ENCODE peak calls at places on chromosomes 2 and 18, in seven cellular contexts. E is MM.1S, Y is GM23248, A is HCT116, C is GM23338, S is hepatocyte, P is PC-9. N is an unnamed sample.

GRCh38 chr2:209470-209869 is 54.4 kb downstream of the SH3YL1 start:
- DNase-seq in E (no peak), P (no peak), S (no peak), Y (no peak), C (no peak), A (no peak), N (no peak)

GRCh38 chr18:67705748-67706147 is 189.2 kb upstream of the DSEL start:
- DNase-seq in S (no peak), Y (no peak), C (peak; percentile 68), E (no peak), A (no peak), P (no peak), N (peak; percentile 17)

GRCh38 chr2:12261993-12262680 is 454.6 kb upstream of the TRIB2 start:
- DNase-seq in E (no peak), S (no peak), A (no peak), C (peak; percentile 56), P (no peak), Y (peak; percentile 17), N (peak; percentile 25)

GRCh38 chr2:115160523-115161521 is 718.4 kb downstream of the DPP10 start:
- DNase-seq in C (peak; percentile 80), A (no peak), Y (no peak), E (peak; percentile 65), S (peak; percentile 78), P (no peak), N (no peak)

GRCh38 chr18:58993260-58993659 is 128.6 kb downstream of the ZNF532 start:
- DNase-seq in E (no peak), C (no peak), P (no peak), S (no peak), A (no peak), Y (peak; percentile 93), N (peak; percentile 94)

GRCh38 chr2:29174937-29175336 is 59.7 kb downstream of the CLIP4 start:
- DNase-seq in S (no peak), P (no peak), A (no peak), E (no peak), Y (no peak), C (no peak), N (no peak)

GRCh38 chr2:98484121-98484557 is 39.5 kb downstream of the INPP4A start:
- DNase-seq in C (no peak), A (no peak), P (no peak), Y (no peak), S (peak; percentile 46), E (no peak), N (no peak)

GRCh38 chr2:100283724-100284501 is 38.4 kb downstream of the LONRF2 start:
- DNase-seq in C (no peak), Y (no peak), A (peak; percentile 66), E (no peak), P (no peak), S (no peak), N (peak; percentile 33)

GRCh38 chr2:1645761-1646476 is 98.4 kb downstream of the PXDN start:
- DNase-seq in A (no peak), P (no peak), Y (no peak), S (no peak), E (no peak), C (no peak), N (no peak)

GRCh38 chr2:11396690-11396985 is 52.2 kb upstream of the ROCK2 start:
- DNase-seq in S (no peak), C (no peak), E (no peak), A (no peak), Y (no peak), P (no peak), N (no peak)

GRCh38 chr2:230924092-230924469 is 961 bp downstream of the GPR55 start:
- DNase-seq in S (no peak), E (no peak), C (no peak), Y (no peak), P (no peak), A (no peak), N (no peak)

GRCh38 chr2:239425496-239426098 is 24.8 kb upstream of the HDAC4 start:
- DNase-seq in Y (no peak), C (peak; percentile 12), A (no peak), E (no peak), S (no peak), P (no peak), N (no peak)

GRCh38 chr18:2083691-2084090 is 487.6 kb downstream of the METTL4 start:
- DNase-seq in P (no peak), E (no peak), Y (no peak), C (peak; percentile 59), S (peak; percentile 41), A (no peak), N (peak; percentile 44)

GRCh38 chr2:20067992-20068727 is 16.7 kb upstream of the LAPTM4A start:
- DNase-seq in C (no peak), Y (peak; percentile 94), P (no peak), E (no peak), S (no peak), A (no peak), N (peak; percentile 78)

GRCh38 chr18:35703043-35703688 is 121.6 kb downstream of the GALNT1 start:
- DNase-seq in A (no peak), E (no peak), P (no peak), C (no peak), S (no peak), Y (peak; percentile 40), N (peak; percentile 46)

GRCh38 chr2:238478216-238478615 is 51.5 kb downstream of the ASB1 start:
- DNase-seq in A (no peak), E (no peak), Y (no peak), P (no peak), C (no peak), S (no peak), N (no peak)

GRCh38 chr2:16425462-16426336 is 239.9 kb downstream of the CYRIA start:
- DNase-seq in S (peak; percentile 88), C (no peak), E (no peak), A (no peak), P (no peak), Y (no peak), N (no peak)

GRCh38 chr2:117983040-117983439 is 30.8 kb downstream of the CCDC93 start:
- DNase-seq in P (no peak), S (no peak), Y (peak; percentile 24), A (no peak), C (no peak), E (no peak), N (peak; percentile 25)

DNA sequence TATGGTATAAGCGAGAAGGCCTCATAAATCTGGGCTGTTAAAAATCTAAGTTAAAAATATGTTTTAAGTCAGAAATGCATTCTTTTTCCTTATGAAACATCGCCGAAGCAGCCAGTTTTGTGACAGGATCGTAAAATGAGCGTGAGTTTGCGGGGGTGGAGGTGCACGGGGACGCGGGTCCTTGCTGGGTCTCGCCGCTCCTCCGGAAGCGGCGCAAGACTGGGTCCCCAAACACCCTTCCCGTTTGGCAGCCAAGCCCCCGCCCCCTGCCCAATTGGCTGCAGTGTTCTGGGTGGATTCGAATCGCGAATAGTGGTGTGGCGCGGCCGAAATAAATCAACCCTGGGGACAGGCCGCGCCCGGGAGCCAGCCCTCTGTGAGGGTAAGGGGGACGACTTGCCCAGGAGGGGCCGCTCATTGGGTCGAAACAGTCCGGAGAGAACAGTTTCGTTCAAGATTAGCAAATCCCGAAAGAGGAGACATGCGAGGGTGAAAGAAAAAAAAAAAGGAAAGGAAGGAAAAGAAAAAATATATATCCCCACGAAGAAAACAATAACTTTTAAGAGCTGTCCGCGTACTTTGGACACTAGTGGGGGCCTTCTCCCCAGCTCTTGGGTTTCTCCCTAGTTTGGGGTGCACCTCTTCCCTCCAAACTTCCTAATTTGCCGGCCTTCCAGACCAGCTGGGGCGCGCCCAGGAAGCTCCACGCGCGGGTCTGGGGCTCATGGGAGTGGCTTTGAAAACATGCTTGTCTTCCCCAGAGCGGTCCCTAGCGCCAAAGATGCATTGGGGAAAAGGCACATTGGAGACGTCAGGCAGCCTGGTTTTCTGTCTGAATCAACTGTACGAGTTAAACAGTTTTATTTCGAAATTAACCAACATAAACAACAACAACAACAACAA is 3.1 kb upstream of the GATA6 start:
- DNase-seq in A (no peak), Y (no peak), P (no peak), C (no peak), E (no peak), S (peak; percentile 78), N (no peak)
- TF ChIP-seq EZH2 in A (no peak), Y (peak; percentile 75), P (no peak), C (peak; percentile 79), E (no peak), S (peak; percentile 15), N (no peak)

GRCh38 chr2:107160831-107161230 is 274.9 kb upstream of the ST6GAL2 start:
- DNase-seq in E (no peak), C (no peak), Y (no peak), A (no peak), S (no peak), P (no peak), N (no peak)
- H3K9me2 ChIP-seq in E (no peaks in the 10 kb centered on the region), C (no peaks in the 10 kb centered on the region), Y (no peaks in the 10 kb centered on the region), A (no peaks in the 10 kb centered on the region), S (no peaks in the 10 kb centered on the region), P (no peaks in the 10 kb centered on the region), N (no peaks in the 10 kb centered on the region)

GRCh38 chr18:45670281-45670962 is 53.6 kb upstream of the SLC14A1 start:
- DNase-seq in Y (peak; percentile 85), S (no peak), E (no peak), C (no peak), P (no peak), A (no peak), N (no peak)
- H2AFZ ChIP-seq in Y (peak overlapping the region; percentile 65), S (no peak overlapping the region), E (no peak overlapping the region), C (no peak overlapping the region), P (no peak overlapping the region), A (no peak overlapping the region), N (no peak overlapping the region)

GRCh38 chr2:43825841-43826240 is 12.8 kb downstream of the ABCG5 start:
- DNase-seq in P (no peak), A (no peak), C (no peak), Y (no peak), S (no peak), E (no peak), N (no peak)

GRCh38 chr2:43837033-43837432 is 1.6 kb downstream of the ABCG5 start:
- DNase-seq in S (no peak), Y (no peak), C (no peak), E (no peak), A (no peak), P (no peak), N (no peak)

GRCh38 chr2:43826305-43827250 is 12.1 kb downstream of the ABCG5 start:
- DNase-seq in A (no peak), S (no peak), Y (no peak), P (no peak), C (no peak), E (no peak), N (no peak)

GRCh38 chr2:43832457-43832856 is 6.2 kb downstream of the ABCG5 start:
- DNase-seq in C (peak; percentile 29), E (no peak), P (no peak), S (no peak), Y (peak; percentile 44), A (no peak), N (peak; percentile 19)

DNA sequence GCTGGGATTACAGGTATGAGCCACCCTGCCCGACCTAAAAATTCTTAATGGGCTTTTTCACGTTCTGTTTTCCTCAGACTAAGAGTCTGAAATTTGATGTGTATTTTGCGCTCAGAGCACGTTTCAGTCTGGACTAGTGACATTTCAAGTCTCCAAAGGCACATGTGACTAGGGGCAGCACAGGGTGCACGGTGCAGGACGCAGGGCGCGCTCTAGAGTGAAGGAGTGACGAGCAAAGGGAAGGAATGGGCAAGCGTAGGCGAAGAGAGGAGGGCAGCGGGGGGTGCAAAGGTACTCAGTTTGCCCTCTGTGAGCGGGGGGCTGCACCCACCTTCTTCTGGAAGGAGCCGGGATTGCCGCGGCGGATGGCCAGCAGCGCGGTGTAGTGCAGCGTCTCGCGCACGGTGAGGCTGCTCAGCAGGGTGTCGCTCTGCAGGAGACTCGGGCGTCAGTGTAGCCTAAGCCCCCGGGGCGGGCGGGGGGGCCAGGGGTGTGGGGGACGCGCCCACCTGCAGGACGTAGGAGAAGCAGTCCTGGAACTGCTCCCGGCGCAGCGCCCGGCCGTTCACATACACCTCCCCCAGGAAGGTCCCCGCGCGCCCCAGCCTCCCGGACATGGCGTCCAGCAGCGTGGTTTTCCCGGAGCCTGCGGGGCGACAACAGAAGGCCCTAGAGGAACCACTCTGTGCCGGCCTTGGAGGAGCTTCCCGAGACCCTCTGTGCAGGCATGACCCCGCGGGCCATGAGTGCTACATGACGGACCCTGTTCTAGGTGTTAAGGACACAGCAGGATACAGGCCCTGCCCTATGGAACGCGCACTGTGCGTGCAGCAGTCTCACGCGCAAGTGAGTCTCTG is 7.0 kb downstream of the ABCG5 start:
- DNase-seq in S (no peak), Y (peak; percentile 25), C (peak; percentile 55), A (no peak), P (no peak), E (no peak), N (no peak)
- TF ChIP-seq EZH2 in S (no peak), Y (no peak), C (peak; percentile 50), A (no peak), P (no peak), E (no peak), N (no peak)

N was measured in PC-3.